ENCODE peak calls at places on chromosomes 12 and 14, in four cellular contexts. S, N, I and Z are unnamed samples.
A peak's percentile ranks its signal among the peaks of the same experiment; 100 is the strongest.

GRCh38 chr12:105554223-105554678 is 223.8 kb downstream of the C12orf75 start:
- DNase-seq in S (no peak), N (no peak), I (no peak), Z (no peak)

GRCh38 chr12:1855241-1855640 is 34.9 kb downstream of the LRTM2 start:
- DNase-seq in S (no peak), N (no peak), I (no peak), Z (no peak)

GRCh38 chr14:72759670-72760069 is 134.2 kb downstream of the DPF3 start:
- DNase-seq in S (no peak), N (no peak), I (no peak), Z (no peak)

GRCh38 chr14:52299692-52300278 is 14.3 kb upstream of the PTGER2 start:
- DNase-seq in S (no peak), N (no peak), I (no peak), Z (no peak)

GRCh38 chr12:45189766-45190403 is 26.0 kb upstream of the ANO6 start:
- DNase-seq in S (no peak), N (no peak), I (no peak), Z (no peak)

GRCh38 chr14:100767788-100768536 is 41.3 kb downstream of the DLK1 start:
- DNase-seq in S (no peak), N (no peak), I (no peak), Z (no peak)

GRCh38 chr12:43292699-43293098 is 259.3 kb downstream of the ADAMTS20 start:
- DNase-seq in S (no peak), N (no peak), I (no peak), Z (no peak)

GRCh38 chr12:70190252-70191010 is 52.8 kb upstream of the CNOT2 start:
- DNase-seq in S (no peak), N (no peak), I (no peak), Z (no peak)

GRCh38 chr12:27055966-27056365 is 26.4 kb downstream of the C12orf71 start:
- DNase-seq in S (no peak), N (no peak), I (no peak), Z (no peak)

GRCh38 chr12:86349196-86349595 is 93.0 kb upstream of the MGAT4C start:
- DNase-seq in S (no peak), N (no peak), I (no peak), Z (no peak)

GRCh38 chr12:117447665-117448366 is 86.4 kb upstream of the NOS1 start:
- DNase-seq in S (no peak), N (no peak), I (no peak), Z (no peak)

GRCh38 chr14:50615056-50615455 is 53.0 kb downstream of the SAV1 start:
- DNase-seq in S (no peak), N (no peak), I (no peak), Z (no peak)

GRCh38 chr14:24398943-24399801 is at the start of gene NYNRIN:
- DNase-seq in S (peak; percentile 76), N (no peak), I (no peak), Z (peak; percentile 63)

GRCh38 chr12:21371050-21371449 is 1.7 kb upstream of the IAPP start:
- DNase-seq in S (no peak), N (no peak), I (no peak), Z (no peak)

GRCh38 chr14:75267141-75267601 is 11.5 kb upstream of the FOS start:
- DNase-seq in S (no peak), N (no peak), I (no peak), Z (no peak)

GRCh38 chr14:75459099-75459741 is 31.4 kb downstream of the JDP2 start:
- DNase-seq in S (peak; percentile 78), N (no peak), I (peak; percentile 92), Z (no peak)

GRCh38 chr12:23186950-23187349 is 562.0 kb downstream of the ETNK1 start:
- DNase-seq in S (no peak), N (no peak), I (no peak), Z (no peak)

DNA sequence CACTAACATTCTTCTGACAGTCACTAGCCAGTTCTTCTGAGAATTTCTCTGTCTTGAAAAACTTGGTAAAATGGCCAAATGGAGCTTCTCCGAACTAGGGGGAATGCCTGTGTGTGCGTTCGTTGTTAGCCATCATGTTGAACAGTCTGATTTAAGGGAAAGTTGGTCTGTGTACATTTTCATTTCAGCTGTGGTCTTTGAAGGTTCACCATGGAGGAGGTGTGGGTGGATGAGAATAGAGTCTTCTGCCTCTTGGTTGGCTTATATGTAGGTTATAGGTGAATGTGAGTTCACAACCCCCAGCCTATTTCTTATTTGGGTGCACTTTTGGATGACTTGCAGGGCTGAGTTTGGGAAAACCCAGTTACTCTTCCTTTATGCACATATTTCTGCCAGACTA is 12.9 kb downstream of the ETV6 start:
- DNase-seq in S (no peak), N (no peak), I (no peak), Z (no peak)
- H3K27ac ChIP-seq in S (peak overlapping the region; percentile 57), N (no peak overlapping the region), I (no peak overlapping the region), Z (no peak overlapping the region)

GRCh38 chr12:97713217-97713616 is 250.6 kb downstream of the RMST start:
- DNase-seq in S (no peak), N (no peak), I (no peak), Z (no peak)
- H3K27me3 ChIP-seq in S (no peaks in the 10 kb centered on the region), N (peaks cover 4% of the 10 kb centered on the region), I (no peaks in the 10 kb centered on the region), Z (no peaks in the 10 kb centered on the region)

GRCh38 chr14:99511421-99512109 is 30.4 kb downstream of the CCNK start:
- DNase-seq in S (peak; percentile 66), N (peak; percentile 13), I (no peak), Z (no peak)

GRCh38 chr14:99512571-99513182 is 31.5 kb downstream of the CCNK start:
- DNase-seq in S (no peak), N (peak; percentile 63), I (no peak), Z (no peak)

GRCh38 chr14:99513183-99513694 is 32.0 kb downstream of the CCNK start:
- DNase-seq in S (no peak), N (peak; percentile 5), I (peak; percentile 67), Z (peak; percentile 44)

GRCh38 chr14:99510556-99511139 is 29.4 kb downstream of the CCNK start:
- DNase-seq in S (no peak), N (no peak), I (peak; percentile 70), Z (no peak)

GRCh38 chr14:99512110-99512449 is 30.9 kb downstream of the CCNK start:
- DNase-seq in S (no peak), N (peak; percentile 10), I (no peak), Z (no peak)
- H3K27ac ChIP-seq in S (no peak overlapping the region), N (peak overlapping the region; percentile 3), I (no peak overlapping the region), Z (no peak overlapping the region)

GRCh38 chr12:65818454-65819382 is 5.6 kb upstream of the HMGA2 start:
- DNase-seq in S (no peak), N (no peak), I (no peak), Z (no peak)
- H3K27me3 ChIP-seq in S (no peaks in the 10 kb centered on the region), N (peaks cover 26% of the 10 kb centered on the region), I (peaks cover 12% of the 10 kb centered on the region), Z (no peaks in the 10 kb centered on the region)

GRCh38 chr14:93085916-93086315 is 29.8 kb downstream of the ITPK1 start:
- DNase-seq in S (no peak), N (no peak), I (no peak), Z (no peak)

GRCh38 chr14:93086441-93087055 is 29.2 kb downstream of the ITPK1 start:
- DNase-seq in S (no peak), N (no peak), I (no peak), Z (no peak)

GRCh38 chr14:93084402-93084801 is 31.3 kb downstream of the ITPK1 start:
- DNase-seq in S (no peak), N (no peak), I (no peak), Z (no peak)

GRCh38 chr14:93083898-93084297 is 31.8 kb downstream of the ITPK1 start:
- DNase-seq in S (no peak), N (no peak), I (peak; percentile 40), Z (no peak)

GRCh38 chr14:93084866-93085857 is 30.6 kb downstream of the ITPK1 start:
- DNase-seq in S (no peak), N (no peak), I (peak; percentile 30), Z (no peak)
- H3K27ac ChIP-seq in S (peak overlapping the region; percentile 28), N (no peak overlapping the region), I (no peak overlapping the region), Z (peak overlapping the region; percentile 2)

DNA sequence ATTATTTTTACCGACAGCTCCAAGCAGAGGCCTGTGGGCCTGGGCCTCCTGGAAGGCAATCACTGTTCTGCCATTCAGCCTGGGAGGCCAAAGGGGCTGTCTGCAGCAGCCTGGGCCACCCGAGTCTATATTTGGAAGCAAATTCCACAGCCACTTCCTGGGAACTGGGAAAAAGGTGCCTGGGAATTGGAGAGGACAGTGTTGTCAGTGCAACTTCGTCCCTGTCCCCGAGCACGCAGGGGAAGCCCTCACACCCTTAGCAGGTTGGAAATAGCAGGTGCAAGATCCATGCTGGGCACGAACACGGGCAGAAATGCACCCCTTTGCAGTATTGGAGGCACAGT is 9.6 kb upstream of the TBX5 start:
- DNase-seq in S (no peak), N (no peak), I (no peak), Z (no peak)
- H3K27me3 ChIP-seq in S (no peaks in the 10 kb centered on the region), N (peaks cover 64% of the 10 kb centered on the region), I (no peaks in the 10 kb centered on the region), Z (no peaks in the 10 kb centered on the region)

GRCh38 chr12:13094349-13094748 is 9.1 kb downstream of the GSG1 start:
- DNase-seq in S (no peak), N (no peak), I (no peak), Z (no peak)

GRCh38 chr12:13093191-13093849 is 10.1 kb downstream of the GSG1 start:
- DNase-seq in S (no peak), N (no peak), I (no peak), Z (no peak)

GRCh38 chr12:13095266-13095995 is 8.0 kb downstream of the GSG1 start:
- DNase-seq in S (no peak), N (no peak), I (no peak), Z (no peak)

GRCh38 chr12:13091831-13092230 is 11.6 kb downstream of the GSG1 start:
- DNase-seq in S (no peak), N (no peak), I (no peak), Z (no peak)

GRCh38 chr12:13093850-13094225 is 9.6 kb downstream of the GSG1 start:
- DNase-seq in S (no peak), N (no peak), I (no peak), Z (no peak)
- H3K27ac ChIP-seq in S (no peak overlapping the region), N (no peak overlapping the region), I (peak overlapping the region; percentile 13), Z (no peak overlapping the region)

DNA sequence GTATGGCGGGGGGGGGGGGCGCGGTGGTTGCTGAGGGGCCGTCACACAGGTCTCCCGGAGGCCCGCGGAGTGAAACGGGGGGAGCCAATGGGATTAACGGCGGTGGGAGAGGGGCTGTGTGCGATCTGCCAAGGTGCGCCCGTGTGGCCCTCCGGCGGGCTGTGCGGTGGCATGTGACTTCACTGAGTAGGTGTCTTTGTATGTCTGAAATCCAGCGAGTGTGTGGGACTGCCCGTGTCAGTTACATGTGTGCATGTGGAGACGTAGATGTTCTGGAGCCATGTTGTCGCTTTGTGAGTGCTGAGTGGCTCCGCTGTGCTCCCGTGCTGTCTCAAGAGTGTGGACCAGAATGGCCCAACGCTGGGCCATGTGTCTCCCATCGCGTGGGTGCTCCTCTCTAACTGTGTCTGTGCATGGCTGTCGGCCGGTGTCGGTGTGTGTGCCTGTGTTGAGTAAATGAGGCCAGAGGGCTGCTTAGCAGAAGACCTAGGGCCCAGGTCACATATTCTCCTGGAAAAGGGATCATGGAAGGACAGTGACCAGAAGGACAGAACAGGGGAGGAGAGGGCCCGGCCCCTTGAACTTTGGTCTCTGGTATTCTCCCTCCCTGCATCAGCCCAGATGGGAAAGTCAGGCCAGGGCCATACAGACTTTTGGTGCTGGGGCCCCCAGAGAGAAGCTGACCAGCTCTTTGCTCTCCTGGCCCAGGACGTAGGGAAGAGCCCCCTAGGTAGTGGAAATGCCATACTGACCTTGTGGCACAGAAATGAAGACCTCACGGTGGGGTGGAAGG is 1.6 kb downstream of the PTMS start:
- DNase-seq in S (no peak), N (peak; percentile 51), I (no peak), Z (no peak)
- H3K27me3 ChIP-seq in S (no peaks in the 10 kb centered on the region), N (no peaks in the 10 kb centered on the region), I (no peaks in the 10 kb centered on the region), Z (no peaks in the 10 kb centered on the region)

GRCh38 chr12:109618091-109618490 is 44.5 kb downstream of the MVK start:
- DNase-seq in S (no peak), N (no peak), I (no peak), Z (no peak)
- H3K27ac ChIP-seq in S (no peak overlapping the region), N (peak overlapping the region; percentile 1), I (no peak overlapping the region), Z (no peak overlapping the region)

GRCh38 chr12:53997324-53998173 is 2.4 kb upstream of the HOXC9 start:
- DNase-seq in S (no peak), N (no peak), I (no peak), Z (no peak)
- H3K27me3 ChIP-seq in S (peaks cover 5% of the 10 kb centered on the region), N (peaks cover 96% of the 10 kb centered on the region), I (peaks cover 9% of the 10 kb centered on the region), Z (no peaks in the 10 kb centered on the region)